ENCODE peak calls at places on chromosome 17, in nine cellular contexts. P is AG08396; N is HFFc6; I is stimulated activated CD8-positive, alpha-beta memory T cell treated with anti-CD3 and anti-CD28 coated beads, Interleukin-4, amount 100 ng/mL, for 1 hour; F is cerebellar cortex; M is testis; E is small intestine; Z is NCI-H748 treated with DMSO at 0.1 percent for 48 hours; T is activated CD8-positive, alpha-beta T cell treated with anti-CD3 and anti-CD28 coated beads, Interleukin-2, amount 10 ng/mL, durations not matched to agents 7 days and 5 days. H is an unnamed sample.

GRCh38 chr17:42782402-42783061 is 2.1 kb downstream of the WNK4 start:
- DNase-seq in P (no peak), N (no peak), I (no peak), F (no peak), M (no peak), E (no peak), Z (no peak), T (no peak), H (no peak)

GRCh38 chr17:15463363-15463762 is 4.1 kb downstream of the CDRT4 start:
- DNase-seq in P (peak; percentile 80), N (peak; percentile 77), I (no peak), F (peak; percentile 16), M (peak; percentile 33), E (no peak), Z (no peak), T (no peak), H (peak; percentile 77)

GRCh38 chr17:22511431-22511830 is 819.1 kb downstream of the KCNJ18 start:
- DNase-seq in P (no peak), N (no peak), I (no peak), F (no peak), M (no peak), E (no peak), Z (no peak), T (no peak), H (no peak)

GRCh38 chr17:77882040-77882439 is 76.5 kb upstream of the TNRC6C start:
- DNase-seq in P (no peak), N (no peak), I (no peak), F (no peak), M (no peak), E (no peak), Z (no peak), T (peak; percentile 36), H (no peak)

GRCh38 chr17:40337351-40337750 is 27.2 kb downstream of the GJD3 start:
- DNase-seq in P (no peak), N (no peak), I (no peak), F (no peak), M (no peak), E (no peak), Z (no peak), T (no peak), H (no peak)

GRCh38 chr17:68435876-68436842 is 21.1 kb downstream of the WIPI1 start:
- DNase-seq in P (peak; percentile 75), N (peak; percentile 85), I (peak; percentile 72), F (peak; percentile 72), M (peak; percentile 87), E (peak; percentile 73), Z (peak; percentile 78), T (peak; percentile 92), H (peak; percentile 85)

GRCh38 chr17:74768069-74768762 is 7.9 kb downstream of the NAT9 start:
- DNase-seq in P (peak; percentile 89), N (peak; percentile 62), I (no peak), F (peak; percentile 81), M (peak; percentile 71), E (no peak), Z (no peak), T (no peak), H (peak; percentile 78)

GRCh38 chr17:16258916-16259315 is 41.9 kb downstream of the PIGL start:
- DNase-seq in P (no peak), N (no peak), I (no peak), F (no peak), M (no peak), E (no peak), Z (no peak), T (no peak), H (no peak)

GRCh38 chr17:81494984-81495383 is 17.6 kb downstream of the ACTG1 start:
- DNase-seq in P (no peak), N (no peak), I (no peak), F (peak; percentile 43), M (no peak), E (no peak), Z (no peak), T (no peak), H (no peak)

GRCh38 chr17:66673668-66674276 is 161.1 kb upstream of the CACNG5 start:
- DNase-seq in P (peak; percentile 62), N (peak; percentile 76), I (peak; percentile 17), F (peak; percentile 69), M (peak; percentile 64), E (peak; percentile 74), Z (peak; percentile 52), T (peak; percentile 51), H (no peak)

GRCh38 chr17:76982408-76983074 is 114.3 kb downstream of the MGAT5B start:
- DNase-seq in P (no peak), N (no peak), I (no peak), F (no peak), M (no peak), E (no peak), Z (no peak), T (peak; percentile 50), H (no peak)

GRCh38 chr17:27944546-27945332 is 51.6 kb upstream of the LYRM9 start:
- DNase-seq in P (no peak), N (no peak), I (no peak), F (no peak), M (no peak), E (no peak), Z (peak; percentile 80), T (no peak), H (no peak)

GRCh38 chr17:47276868-47277267 is 23.2 kb downstream of the ITGB3 start:
- DNase-seq in P (peak; percentile 52), N (peak; percentile 86), I (no peak), F (no peak), M (peak; percentile 74), E (peak; percentile 33), Z (peak; percentile 30), T (no peak), H (peak; percentile 48)

GRCh38 chr17:69913241-69914015 is 161.6 kb upstream of the KCNJ16 start:
- DNase-seq in P (peak; percentile 16), N (no peak), I (no peak), F (no peak), M (no peak), E (no peak), Z (no peak), T (no peak), H (no peak)

GRCh38 chr17:59371426-59372099 is 40.1 kb downstream of the YPEL2 start:
- DNase-seq in P (no peak), N (no peak), I (no peak), F (peak; percentile 80), M (peak; percentile 79), E (no peak), Z (no peak), T (no peak), H (peak; percentile 90)

GRCh38 chr17:73575470-73576235 is 68.6 kb downstream of the SDK2 start:
- DNase-seq in P (no peak), N (no peak), I (no peak), F (no peak), M (peak; percentile 32), E (no peak), Z (no peak), T (no peak), H (no peak)

GRCh38 chr17:29732613-29733012 is 109.9 kb upstream of the CORO6 start:
- DNase-seq in P (peak; percentile 12), N (peak; percentile 42), I (no peak), F (no peak), M (no peak), E (no peak), Z (no peak), T (no peak), H (no peak)

GRCh38 chr17:39174907-39175694 is 9.1 kb upstream of the ARL5C start:
- DNase-seq in P (peak; percentile 84), N (peak; percentile 10), I (peak; percentile 69), F (peak; percentile 76), M (peak; percentile 88), E (peak; percentile 56), Z (peak; percentile 46), T (peak; percentile 87), H (no peak)

GRCh38 chr17:62882284-62882683 is 74.2 kb upstream of the MARCHF10 start:
- DNase-seq in P (no peak), N (no peak), I (no peak), F (no peak), M (no peak), E (no peak), Z (no peak), T (no peak), H (no peak)

GRCh38 chr17:27226611-27227234 is 67.2 kb upstream of the WSB1 start:
- DNase-seq in P (no peak), N (peak; percentile 50), I (no peak), F (no peak), M (no peak), E (peak; percentile 20), Z (no peak), T (no peak), H (no peak)